ENCODE peak calls at places on chromosomes 6 and 20, in nine cellular contexts. Z is astrocyte, K is cardiac muscle cell, C is lower lobe of right lung, M is lung, G is BE2C, W is A549, N is PC-3, R is uterus. D is an unnamed sample. For H3K4me1, the result is how much of the 10 kb centered on the place peaks cover.

GRCh38 chr6:116631379-116631990 is 15.2 kb downstream of the RSPH4A start:
- DNase-seq in Z (no peak), K (peak), C (no peak), M (no peak), G (no peak), W (no peak), N (no peak), R (no peak), D (no peak)

GRCh38 chr6:72770959-72771358 is 149.1 kb downstream of the KCNQ5 start:
- DNase-seq in Z (no peak), K (no peak), C (no peak), M (no peak), G (no peak), W (no peak), N (no peak), R (no peak), D (no peak)

GRCh38 chr6:98931710-98932109 is 16.0 kb downstream of the FBXL4 start:
- DNase-seq in Z (no peak), K (no peak), C (no peak), M (no peak), G (peak), W (no peak), N (no peak), R (no peak), D (no peak)

GRCh38 chr6:112781236-112781635 is 434.1 kb downstream of the RFPL4B start:
- DNase-seq in Z (peak), K (peak), C (no peak), M (no peak), G (peak), W (peak), N (peak), R (no peak), D (no peak)

GRCh38 chr6:41497994-41498393 is 48.2 kb upstream of the FOXP4 start:
- DNase-seq in Z (peak), K (peak), C (no peak), M (no peak), G (no peak), W (no peak), N (peak), R (no peak), D (no peak)

GRCh38 chr20:38165089-38165965 is at the start of gene TGM2:
- DNase-seq in Z (no peak), K (peak), C (peak), M (peak), G (peak), W (peak), N (peak), R (peak), D (peak)

GRCh38 chr20:52852695-52853094 is 119.5 kb upstream of the TSHZ2 start:
- DNase-seq in Z (peak), K (peak), C (no peak), M (no peak), G (no peak), W (no peak), N (no peak), R (no peak), D (no peak)

GRCh38 chr6:79520534-79520933 is 16.7 kb downstream of the LCA5 start:
- DNase-seq in Z (no peak), K (no peak), C (no peak), M (no peak), G (no peak), W (no peak), N (no peak), R (no peak), D (no peak)

GRCh38 chr6:152293404-152293803 is 343.8 kb downstream of the SYNE1 start:
- DNase-seq in Z (no peak), K (no peak), C (no peak), M (no peak), G (peak), W (no peak), N (no peak), R (no peak), D (no peak)

GRCh38 chr6:150290429-150290828 is 78.4 kb upstream of the IYD start:
- DNase-seq in Z (peak), K (peak), C (no peak), M (no peak), G (no peak), W (no peak), N (no peak), R (no peak), D (no peak)

GRCh38 chr6:14066782-14067406 is 50.7 kb upstream of the CD83 start:
- DNase-seq in Z (peak), K (peak), C (no peak), M (no peak), G (peak), W (peak), N (peak), R (no peak), D (no peak)

GRCh38 chr20:25006431-25007167 is 14.0 kb upstream of the APMAP start:
- DNase-seq in Z (no peak), K (no peak), C (no peak), M (no peak), G (no peak), W (no peak), N (no peak), R (no peak), D (peak)

GRCh38 chr20:40449974-40450616 is 238.9 kb downstream of the MAFB start:
- DNase-seq in Z (no peak), K (no peak), C (no peak), M (no peak), G (no peak), W (no peak), N (no peak), R (no peak), D (no peak)

GRCh38 chr6:37354526-37355384 is 972 bp downstream of the RNF8 start:
- DNase-seq in Z (no peak), K (peak), C (peak), M (no peak), G (peak), W (no peak), N (peak), R (peak), D (no peak)

GRCh38 chr6:142416179-142416578 is 114.4 kb downstream of the ADGRG6 start:
- DNase-seq in Z (peak), K (peak), C (no peak), M (no peak), G (no peak), W (no peak), N (peak), R (no peak), D (no peak)

GRCh38 chr6:126118934-126119333 is 132.6 kb downstream of the TRMT11 start:
- DNase-seq in Z (peak), K (no peak), C (no peak), M (no peak), G (no peak), W (no peak), N (peak), R (no peak), D (no peak)

GRCh38 chr6:36571122-36572043 is 22.8 kb upstream of the SRSF3 start:
- DNase-seq in Z (no peak), K (no peak), C (no peak), M (no peak), G (no peak), W (no peak), N (no peak), R (no peak), D (no peak)

GRCh38 chr20:7723284-7723683 is 217.0 kb downstream of the HAO1 start:
- DNase-seq in Z (peak), K (peak), C (no peak), M (no peak), G (no peak), W (peak), N (peak), R (no peak), D (no peak)

GRCh38 chr6:67047996-67048395 is 1341.0 kb upstream of the EYS start:
- DNase-seq in Z (no peak), K (no peak), C (no peak), M (no peak), G (no peak), W (no peak), N (no peak), R (no peak), D (no peak)

GRCh38 chr6:9704989-9705388 is 709.9 kb downstream of the TFAP2A start:
- DNase-seq in Z (no peak), K (no peak), C (no peak), M (no peak), G (no peak), W (peak), N (peak), R (no peak), D (no peak)

GRCh38 chr20:1810572-1810925 is 84.7 kb upstream of the SIRPA start:
- DNase-seq in Z (no peak), K (no peak), C (no peak), M (no peak), G (no peak), W (no peak), N (no peak), R (no peak), D (no peak)

GRCh38 chr20:1810926-1811620 is 84.1 kb upstream of the SIRPA start:
- DNase-seq in Z (peak), K (peak), C (no peak), M (no peak), G (no peak), W (no peak), N (no peak), R (no peak), D (peak)

GRCh38 chr20:1808101-1808500 is 87.1 kb upstream of the SIRPA start:
- DNase-seq in Z (no peak), K (no peak), C (no peak), M (no peak), G (no peak), W (no peak), N (no peak), R (no peak), D (peak)

GRCh38 chr20:1809121-1809520 is 86.1 kb upstream of the SIRPA start:
- DNase-seq in Z (peak), K (peak), C (no peak), M (no peak), G (no peak), W (peak), N (peak), R (no peak), D (no peak)

GRCh38 chr20:1809611-1810510 is 85.3 kb upstream of the SIRPA start:
- DNase-seq in Z (peak), K (no peak), C (no peak), M (no peak), G (no peak), W (peak), N (peak), R (no peak), D (peak)
- H3K4me1 ChIP-seq in Z (half or more), K (under half), C (under half), M (under half), G (under half), W (half or more), N (under half), R (under half), D (half or more)

DNA sequence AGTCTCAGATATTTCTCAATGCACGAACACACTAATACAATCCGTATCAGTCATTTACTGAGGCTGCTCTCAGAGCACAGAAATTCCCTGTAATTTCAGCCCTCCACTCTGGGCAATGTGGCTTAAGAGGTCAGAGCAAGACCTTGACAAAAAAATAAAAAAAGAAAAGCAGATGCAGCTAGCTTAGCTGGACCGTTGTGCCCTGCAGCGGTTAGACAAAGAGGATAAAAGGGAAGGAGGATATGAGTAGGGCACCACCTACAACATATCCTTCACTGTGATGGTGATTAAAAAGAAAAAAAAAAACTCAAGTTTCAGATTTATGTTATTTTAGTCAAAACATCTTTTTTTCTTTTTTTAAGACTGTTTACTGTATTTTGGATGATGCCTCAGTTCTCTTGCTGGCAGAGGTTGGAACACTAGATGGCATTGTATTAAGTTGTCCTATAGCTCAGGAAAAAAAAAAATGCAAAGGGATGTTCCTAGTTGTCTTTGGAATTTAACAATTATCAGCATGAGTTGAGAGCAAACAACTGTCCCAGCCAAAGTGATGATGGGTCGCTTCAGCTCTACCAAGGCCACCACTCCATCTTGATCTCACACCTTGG is 59.9 kb downstream of the ANKEF1 start:
- DNase-seq in Z (peak), K (no peak), C (no peak), M (no peak), G (no peak), W (peak), N (no peak), R (no peak), D (no peak)
- TF ChIP-seq CTCF in Z (peak), K (peak), C (no peak), M (no peak), G (peak), W (peak), N (peak), R (no peak), D (no peak)

GRCh38 chr6:17905611-17906592 is 81.5 kb downstream of the KIF13A start:
- DNase-seq in Z (peak), K (no peak), C (no peak), M (no peak), G (no peak), W (peak), N (peak), R (no peak), D (no peak)
- H3K4me1 ChIP-seq in Z (under half), K (under half), C (half or more), M (under half), G (under half), W (half or more), N (under half), R (under half), D (half or more)

GRCh38 chr6:144162977-144163376 is 12.7 kb downstream of the STX11 start:
- DNase-seq in Z (no peak), K (no peak), C (no peak), M (no peak), G (no peak), W (no peak), N (no peak), R (no peak), D (no peak)
- TF ChIP-seq CTCF in Z (no peak), K (no peak), C (no peak), M (no peak), G (no peak), W (no peak), N (no peak), R (no peak), D (no peak)

DNA sequence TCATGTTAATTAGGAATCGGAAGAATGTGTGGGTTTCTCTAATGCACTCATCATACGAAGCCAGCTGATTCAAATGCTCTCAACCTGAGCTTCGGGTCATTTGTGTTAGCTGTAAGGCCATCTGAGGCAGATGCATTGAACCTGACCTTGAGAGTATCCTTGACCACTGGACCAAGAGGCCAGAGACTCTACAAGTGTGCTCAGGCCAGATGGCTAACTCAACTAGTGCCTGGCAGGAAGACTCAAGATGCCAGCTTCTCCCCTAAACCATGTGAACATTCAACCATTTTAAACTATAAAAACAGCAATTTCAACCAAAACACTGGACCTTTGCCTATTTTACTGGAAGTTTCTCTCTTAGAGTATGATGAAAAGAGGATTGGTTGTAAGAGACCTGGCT is 168.6 kb upstream of the CDH4 start:
- DNase-seq in Z (no peak), K (no peak), C (no peak), M (no peak), G (no peak), W (no peak), N (no peak), R (no peak), D (no peak)
- H3K4me1 ChIP-seq in Z (under half), K (under half), C (under half), M (under half), G (under half), W (under half), N (under half), R (under half), D (under half)

D was measured in tibial artery.